ENCODE peak calls at places on chromosomes 11 and 22, in ten cellular contexts. N is CD4-positive, CD25-positive, alpha-beta regulatory T cell; E is amniotic stem cell; U is Calu3; O is mammary epithelial cell; L is neural progenitor cell; F is substantia nigra; B is lung microvascular endothelial cell; D is upper lobe of right lung; J is SK-MEL-5. A is an unnamed sample.

GRCh38 chr22:35322893-35323292 is 23.2 kb downstream of the TOM1 start:
- DNase-seq in N (no peak), E (no peak), U (no peak), O (no peak), L (no peak), F (no peak), B (no peak), D (no peak), J (no peak), A (no peak)

GRCh38 chr11:8731647-8732188 is 49.1 kb downstream of the RPL27A start:
- DNase-seq in N (no peak), E (no peak), U (no peak), O (no peak), L (no peak), F (no peak), B (no peak), D (no peak), J (no peak), A (no peak)

GRCh38 chr22:32985899-32986772 is 72.0 kb downstream of the SYN3 start:
- DNase-seq in N (no peak), E (peak; percentile 67), U (peak; percentile 79), O (peak; percentile 75), L (peak; percentile 88), F (peak; percentile 39), B (peak; percentile 92), D (no peak), J (peak; percentile 92), A (peak; percentile 90)

GRCh38 chr22:45320326-45320976 is 10.7 kb downstream of the FAM118A start:
- DNase-seq in N (no peak), E (no peak), U (no peak), O (peak; percentile 46), L (no peak), F (no peak), B (no peak), D (no peak), J (no peak), A (no peak)

GRCh38 chr11:126282361-126282741 is 542 bp upstream of the TIRAP start:
- DNase-seq in N (peak; percentile 21), E (no peak), U (no peak), O (peak; percentile 17), L (peak; percentile 62), F (no peak), B (peak; percentile 27), D (peak; percentile 71), J (no peak), A (no peak)

GRCh38 chr11:46290598-46291309 is 13.3 kb downstream of the CREB3L1 start:
- DNase-seq in N (no peak), E (peak; percentile 58), U (peak; percentile 58), O (no peak), L (peak; percentile 90), F (no peak), B (no peak), D (peak; percentile 88), J (peak; percentile 36), A (peak; percentile 37)

GRCh38 chr22:24567668-24568067 is 11.9 kb downstream of the SNRPD3 start:
- DNase-seq in N (no peak), E (no peak), U (no peak), O (no peak), L (no peak), F (no peak), B (no peak), D (no peak), J (no peak), A (no peak)

GRCh38 chr11:35007277-35007676 is 90.9 kb downstream of the PDHX start:
- DNase-seq in N (no peak), E (no peak), U (no peak), O (no peak), L (no peak), F (no peak), B (no peak), D (no peak), J (no peak), A (no peak)

GRCh38 chr11:80118071-80118470 is 677.2 kb upstream of the TENM4 start:
- DNase-seq in N (no peak), E (no peak), U (no peak), O (no peak), L (peak; percentile 14), F (no peak), B (no peak), D (no peak), J (no peak), A (no peak)

GRCh38 chr22:39212721-39213376 is 31.9 kb downstream of the PDGFB start:
- DNase-seq in N (no peak), E (no peak), U (peak; percentile 56), O (peak; percentile 62), L (peak; percentile 45), F (no peak), B (no peak), D (peak; percentile 20), J (no peak), A (no peak)

GRCh38 chr11:45698777-45699497 is 33.5 kb upstream of the CHST1 start:
- DNase-seq in N (no peak), E (no peak), U (no peak), O (no peak), L (no peak), F (no peak), B (no peak), D (no peak), J (no peak), A (peak; percentile 93)

GRCh38 chr11:124902616-124903015 is 5.0 kb upstream of the ROBO4 start:
- DNase-seq in N (no peak), E (no peak), U (no peak), O (peak; percentile 42), L (no peak), F (no peak), B (no peak), D (no peak), J (no peak), A (no peak)

GRCh38 chr11:28666632-28667031 is 558.4 kb downstream of the METTL15 start:
- DNase-seq in N (no peak), E (no peak), U (no peak), O (no peak), L (no peak), F (no peak), B (no peak), D (no peak), J (no peak), A (no peak)